ENCODE peak calls at places on chromosome 21, in nine cellular contexts. R is nephron progenitor cell; D is PC-3; Q is tibial artery; B is bronchial epithelial cell; L is HL-60; X is CD8-positive, alpha-beta T cell; W is IMR-90; H is fibroblast of mammary gland. O is an unnamed sample.

GRCh38 chr21:9760398-9761074 is 760.8 kb upstream of the TPTE start:
- DNase-seq in Q (no peak), B (no peak), X (no peak), H (no peak), L (no peak), R (no peak), W (no peak), D (no peak), O (no peak)

GRCh38 chr21:41167348-41168342 is at the start of gene BACE2:
- DNase-seq in W (peak), R (peak), Q (peak), B (peak), L (peak), D (peak), H (peak), X (no peak), O (peak)

GRCh38 chr21:21247441-21247840 is 249.2 kb downstream of the NCAM2 start:
- DNase-seq in R (no peak), B (peak), X (no peak), W (peak), L (no peak), D (peak), Q (no peak), H (peak), O (peak)

GRCh38 chr21:17512245-17513213 is at the start of gene CXADR:
- DNase-seq in D (peak), W (no peak), Q (no peak), B (peak), L (no peak), H (no peak), R (peak), X (peak), O (no peak)

GRCh38 chr21:45768011-45768740 is 124.7 kb downstream of the PCBP3 start:
- DNase-seq in Q (no peak), R (no peak), L (no peak), D (no peak), X (no peak), W (peak), B (no peak), H (peak), O (peak)

GRCh38 chr21:24514081-24514733 is 1093.1 kb downstream of the MRPL39 start:
- DNase-seq in X (no peak), W (peak), Q (no peak), L (no peak), D (peak), R (no peak), H (no peak), B (peak), O (no peak)

GRCh38 chr21:44454747-44455523 is at the start of gene LRRC3:
- DNase-seq in D (peak), L (peak), X (peak), W (peak), R (peak), H (peak), B (peak), Q (peak), O (peak)

GRCh38 chr21:36936361-36937135 is 29.9 kb downstream of the HLCS start:
- DNase-seq in Q (no peak), R (no peak), D (no peak), L (no peak), X (no peak), B (no peak), H (no peak), W (no peak), O (no peak)

GRCh38 chr21:27129694-27130093 is 162.8 kb upstream of the ADAMTS5 start:
- DNase-seq in Q (no peak), X (no peak), R (no peak), B (no peak), W (no peak), H (no peak), D (no peak), L (no peak), O (no peak)

GRCh38 chr21:41068411-41069304 is 99.3 kb upstream of the BACE2 start:
- DNase-seq in L (peak), X (peak), B (peak), W (peak), H (peak), Q (peak), D (peak), R (peak), O (peak)

GRCh38 chr21:44834231-44834950 is 16.5 kb upstream of the SUMO3 start:
- DNase-seq in H (no peak), D (no peak), L (no peak), B (no peak), X (no peak), R (no peak), W (no peak), Q (no peak), O (no peak)

GRCh38 chr21:42209801-42210479 is 9.0 kb upstream of the ABCG1 start:
- DNase-seq in X (no peak), D (peak), W (no peak), B (peak), R (no peak), Q (no peak), H (no peak), L (no peak), O (no peak)

GRCh38 chr21:18917602-18918001 is 514.0 kb upstream of the TMPRSS15 start:
- DNase-seq in L (no peak), X (no peak), B (no peak), Q (no peak), D (no peak), R (no peak), W (no peak), H (no peak), O (no peak)

GRCh38 chr21:37505963-37506362 is 139.4 kb downstream of the DYRK1A start:
- DNase-seq in Q (no peak), B (no peak), H (no peak), R (no peak), X (no peak), L (no peak), W (no peak), D (no peak), O (no peak)

GRCh38 chr21:17387030-17387617 is 125.7 kb upstream of the CXADR start:
- DNase-seq in Q (no peak), L (peak), W (peak), H (peak), D (peak), B (peak), R (peak), X (no peak), O (peak)

GRCh38 chr21:36203603-36203889 is 46.9 kb downstream of the DOP1B start:
- DNase-seq in B (peak), L (no peak), H (peak), D (peak), W (peak), Q (no peak), X (no peak), R (no peak), O (peak)

GRCh38 chr21:36647279-36648093 is 51.4 kb upstream of the SIM2 start:
- DNase-seq in R (peak), W (peak), D (peak), H (peak), Q (no peak), L (no peak), B (peak), X (no peak), O (peak)

GRCh38 chr21:26732442-26733221 is 112.6 kb downstream of the ADAMTS1 start:
- DNase-seq in B (peak), D (peak), L (no peak), R (peak), H (peak), Q (peak), W (peak), X (no peak), O (peak)

GRCh38 chr21:31558839-31559367 is 100.6 kb upstream of the SOD1 start:
- DNase-seq in X (peak), B (peak), W (peak), L (peak), H (peak), R (peak), D (peak), Q (peak), O (peak)

GRCh38 chr21:36141513-36141925 is 6.6 kb downstream of the CBR3 start:
- DNase-seq in D (peak), H (peak), X (peak), L (peak), Q (peak), B (peak), W (peak), R (peak), O (peak)

GRCh38 chr21:44940116-44940631 is 345 bp downstream of the SLX9 start:
- DNase-seq in W (no peak), B (no peak), H (no peak), L (no peak), X (no peak), D (no peak), Q (no peak), R (no peak), O (no peak)

GRCh38 chr21:25709684-25710265 is 24.9 kb downstream of the ATP5PF start:
- DNase-seq in Q (no peak), L (no peak), X (no peak), B (no peak), R (no peak), D (no peak), H (peak), W (no peak), O (no peak)

GRCh38 chr21:20701235-20701634 is 297.0 kb upstream of the NCAM2 start:
- DNase-seq in L (no peak), H (no peak), D (no peak), B (peak), X (no peak), W (no peak), R (no peak), Q (no peak), O (no peak)

GRCh38 chr21:41762236-41762635 is 4.6 kb downstream of the RIPK4 start:
- DNase-seq in R (peak), D (peak), H (no peak), W (no peak), B (no peak), X (no peak), Q (no peak), L (no peak), O (no peak)

GRCh38 chr21:18164933-18165332 is 79.7 kb upstream of the CHODL start:
- DNase-seq in L (no peak), H (no peak), Q (no peak), D (peak), X (no peak), W (no peak), B (peak), R (no peak), O (no peak)

GRCh38 chr21:24955275-24955961 is 651.9 kb downstream of the MRPL39 start:
- DNase-seq in R (no peak), B (no peak), L (no peak), W (no peak), Q (no peak), H (no peak), X (no peak), D (no peak), O (no peak)

GRCh38 chr21:35924714-35925301 is 135.5 kb downstream of the SETD4 start:
- DNase-seq in D (peak), R (no peak), W (peak), X (no peak), L (no peak), Q (no peak), H (peak), B (peak), O (peak)

GRCh38 chr21:19011448-19011847 is 607.9 kb upstream of the TMPRSS15 start:
- DNase-seq in R (no peak), X (no peak), L (no peak), Q (no peak), W (no peak), H (no peak), D (no peak), B (peak), O (no peak)

GRCh38 chr21:19029816-19030215 is 626.2 kb upstream of the TMPRSS15 start:
- DNase-seq in D (no peak), H (no peak), X (no peak), B (no peak), W (no peak), R (no peak), L (no peak), Q (no peak), O (no peak)

GRCh38 chr21:41627428-41627827 is 119.5 kb upstream of the TMPRSS2 start:
- DNase-seq in W (peak), R (no peak), Q (no peak), H (peak), D (peak), L (no peak), B (peak), X (no peak), O (peak)

GRCh38 chr21:25735895-25736597 is 1.3 kb downstream of the GABPA start:
- DNase-seq in Q (no peak), B (peak), R (no peak), H (peak), L (peak), W (peak), D (peak), X (no peak), O (peak)

GRCh38 chr21:46097826-46098286 is at the start of gene COL6A2:
- DNase-seq in B (no peak), R (peak), D (peak), W (peak), H (peak), Q (peak), L (no peak), X (peak), O (peak)

GRCh38 chr21:8989883-8990325 is 1531.5 kb upstream of the TPTE start:
- DNase-seq in B (peak), L (no peak), R (no peak), X (no peak), Q (no peak), H (no peak), W (no peak), D (peak), O (no peak)

GRCh38 chr21:27023186-27023585 is 56.3 kb upstream of the ADAMTS5 start:
- DNase-seq in Q (no peak), R (no peak), L (no peak), H (no peak), X (no peak), D (no peak), W (no peak), B (no peak), O (peak)

GRCh38 chr21:29264721-29265120 is 34.0 kb upstream of the BACH1 start:
- DNase-seq in L (no peak), W (peak), R (no peak), H (peak), B (peak), D (no peak), X (no peak), Q (no peak), O (no peak)

GRCh38 chr21:15559612-15560011 is 170.2 kb upstream of the USP25 start:
- DNase-seq in X (no peak), L (no peak), B (no peak), R (no peak), Q (no peak), W (no peak), H (no peak), D (no peak), O (no peak)
- TF ChIP-seq CTCF in X (no peak), L (no peak), B (no peak), R (no peak), Q (no peak), W (no peak), H (no peak), D (no peak), O (no peak)

GRCh38 chr21:33324311-33325221 is at the start of gene IFNAR1:
- DNase-seq in D (peak), R (peak), B (peak), X (peak), L (peak), H (peak), W (peak), Q (peak), O (peak)
- TF ChIP-seq CTCF in D (no peak), R (no peak), B (no peak), X (no peak), L (no peak), H (no peak), W (no peak), Q (no peak), O (no peak)

GRCh38 chr21:33318087-33318486 is 6.7 kb upstream of the IFNAR1 start:
- DNase-seq in X (no peak), W (no peak), H (no peak), B (no peak), R (no peak), D (no peak), L (no peak), Q (no peak), O (no peak)
- TF ChIP-seq CTCF in X (no peak), W (no peak), H (no peak), B (no peak), R (no peak), D (no peak), L (no peak), Q (no peak), O (no peak)

GRCh38 chr21:34545079-34545884 is 33.3 kb upstream of the KCNE1 start:
- DNase-seq in L (peak), R (no peak), Q (no peak), D (peak), W (peak), B (peak), H (peak), X (no peak), O (peak)
- TF ChIP-seq CTCF in L (no peak), R (no peak), Q (no peak), D (no peak), W (no peak), B (no peak), H (no peak), X (no peak), O (peak)

DNA sequence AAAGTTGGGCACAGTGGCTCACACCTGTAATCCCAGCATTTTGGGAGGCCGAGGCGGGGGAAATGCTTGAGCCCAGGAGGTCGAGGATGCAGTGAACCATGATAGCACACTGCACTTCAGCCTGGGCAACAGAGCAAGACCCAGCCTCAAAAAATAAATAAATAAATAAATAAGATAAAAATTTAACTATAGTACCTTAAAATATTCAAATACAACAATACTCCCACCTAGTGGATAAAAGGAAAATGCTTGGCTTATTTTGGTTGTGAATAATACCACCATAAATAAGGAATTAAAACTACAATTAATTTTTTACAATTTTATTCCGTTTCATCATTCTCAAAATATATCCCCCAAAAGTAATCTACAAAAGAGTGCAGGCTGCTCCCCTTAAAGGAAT is 8.1 kb downstream of the PSMG1 start:
- DNase-seq in W (peak), L (no peak), B (peak), X (no peak), H (peak), D (peak), R (no peak), Q (no peak), O (peak)
- TF ChIP-seq CTCF in W (peak), L (peak), B (peak), X (peak), H (peak), D (peak), R (peak), Q (no peak), O (peak)

DNA sequence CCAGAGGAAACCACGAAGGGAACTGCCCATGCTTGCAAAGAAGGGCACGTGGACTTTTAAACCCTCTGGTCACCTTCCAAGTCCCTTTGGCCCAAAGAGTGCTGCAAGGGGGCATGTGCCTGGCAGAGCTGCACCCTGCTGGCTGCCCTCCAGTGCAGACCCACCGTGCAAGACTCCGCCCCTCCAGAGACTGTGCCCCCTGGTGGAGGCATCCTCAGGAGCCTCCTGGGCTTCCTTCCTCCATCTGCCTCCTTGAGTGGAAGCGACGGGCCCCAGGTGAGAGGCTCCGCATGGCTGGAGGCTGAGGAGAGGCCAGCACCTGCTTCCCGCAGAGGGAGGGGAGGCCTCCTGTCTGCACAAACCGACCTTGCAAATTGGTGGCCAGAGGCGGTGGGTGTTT is 100.7 kb downstream of the CRYAA start:
- DNase-seq in R (no peak), W (no peak), B (no peak), X (no peak), L (no peak), Q (no peak), D (peak), H (no peak), O (no peak)
- TF ChIP-seq CTCF in R (peak), W (peak), B (peak), X (peak), L (no peak), Q (no peak), D (peak), H (peak), O (no peak)